ENCODE peak calls at places on chromosomes 3 and 15, in nine cellular contexts. One of them, this sample, is unnamed.

GRCh38 chr3:47394867-47395266 is 14.0 kb downstream of the PTPN23 start:
- DNase-seq in BJ: no peak
- DNase-seq in stimulated activated CD8-positive, alpha-beta memory T cell treated with anti-CD3 and anti-CD28 coated beads, Interleukin-4, amount 100 ng/mL, for 24 hours: no peak
- DNase-seq in GM20000: no peak
- DNase-seq in dorsolateral prefrontal cortex: no peak
- DNase-seq in islet precursor cell: peak; percentile 43
- DNase-seq in activated T-cell treated with anti-CD3 and anti-CD28 coated beads for 1 hour: no peak
- DNase-seq in left cardiac atrium: no peak
- DNase-seq in AG04450: no peak
- DNase-seq in this sample: no peak

GRCh38 chr3:60754617-60755016 is 496.6 kb downstream of the FHIT start:
- DNase-seq in BJ: peak; percentile 40
- DNase-seq in stimulated activated CD8-positive, alpha-beta memory T cell treated with anti-CD3 and anti-CD28 coated beads, Interleukin-4, amount 100 ng/mL, for 24 hours: no peak
- DNase-seq in GM20000: no peak
- DNase-seq in dorsolateral prefrontal cortex: no peak
- DNase-seq in islet precursor cell: no peak
- DNase-seq in activated T-cell treated with anti-CD3 and anti-CD28 coated beads for 1 hour: no peak
- DNase-seq in left cardiac atrium: no peak
- DNase-seq in AG04450: no peak
- DNase-seq in this sample: no peak

GRCh38 chr15:47717036-47717611 is at the start of gene SEMA6D:
- DNase-seq in BJ: peak; percentile 27
- DNase-seq in stimulated activated CD8-positive, alpha-beta memory T cell treated with anti-CD3 and anti-CD28 coated beads, Interleukin-4, amount 100 ng/mL, for 24 hours: no peak
- DNase-seq in GM20000: peak; percentile 25
- DNase-seq in dorsolateral prefrontal cortex: peak; percentile 79
- DNase-seq in islet precursor cell: peak; percentile 95
- DNase-seq in activated T-cell treated with anti-CD3 and anti-CD28 coated beads for 1 hour: no peak
- DNase-seq in left cardiac atrium: peak; percentile 85
- DNase-seq in AG04450: peak; percentile 54
- DNase-seq in this sample: peak; percentile 73

GRCh38 chr3:184616416-184616815 is 54.8 kb downstream of the EPHB3 start:
- DNase-seq in BJ: no peak
- DNase-seq in stimulated activated CD8-positive, alpha-beta memory T cell treated with anti-CD3 and anti-CD28 coated beads, Interleukin-4, amount 100 ng/mL, for 24 hours: no peak
- DNase-seq in GM20000: no peak
- DNase-seq in dorsolateral prefrontal cortex: no peak
- DNase-seq in islet precursor cell: peak; percentile 78
- DNase-seq in activated T-cell treated with anti-CD3 and anti-CD28 coated beads for 1 hour: no peak
- DNase-seq in left cardiac atrium: no peak
- DNase-seq in AG04450: no peak
- DNase-seq in this sample: no peak

GRCh38 chr3:17081520-17081919 is 196.8 kb downstream of the PLCL2 start:
- DNase-seq in BJ: no peak
- DNase-seq in stimulated activated CD8-positive, alpha-beta memory T cell treated with anti-CD3 and anti-CD28 coated beads, Interleukin-4, amount 100 ng/mL, for 24 hours: no peak
- DNase-seq in GM20000: no peak
- DNase-seq in dorsolateral prefrontal cortex: no peak
- DNase-seq in islet precursor cell: no peak
- DNase-seq in activated T-cell treated with anti-CD3 and anti-CD28 coated beads for 1 hour: no peak
- DNase-seq in left cardiac atrium: no peak
- DNase-seq in AG04450: no peak
- DNase-seq in this sample: no peak

GRCh38 chr3:121477589-121477988 is 68.2 kb downstream of the POLQ start:
- DNase-seq in BJ: peak; percentile 47
- DNase-seq in stimulated activated CD8-positive, alpha-beta memory T cell treated with anti-CD3 and anti-CD28 coated beads, Interleukin-4, amount 100 ng/mL, for 24 hours: no peak
- DNase-seq in GM20000: no peak
- DNase-seq in dorsolateral prefrontal cortex: no peak
- DNase-seq in islet precursor cell: peak; percentile 59
- DNase-seq in activated T-cell treated with anti-CD3 and anti-CD28 coated beads for 1 hour: no peak
- DNase-seq in left cardiac atrium: no peak
- DNase-seq in AG04450: peak; percentile 29
- DNase-seq in this sample: no peak

GRCh38 chr3:142705256-142705655 is 18.6 kb upstream of the TRPC1 start:
- DNase-seq in BJ: no peak
- DNase-seq in stimulated activated CD8-positive, alpha-beta memory T cell treated with anti-CD3 and anti-CD28 coated beads, Interleukin-4, amount 100 ng/mL, for 24 hours: no peak
- DNase-seq in GM20000: no peak
- DNase-seq in dorsolateral prefrontal cortex: no peak
- DNase-seq in islet precursor cell: no peak
- DNase-seq in activated T-cell treated with anti-CD3 and anti-CD28 coated beads for 1 hour: no peak
- DNase-seq in left cardiac atrium: no peak
- DNase-seq in AG04450: no peak
- DNase-seq in this sample: no peak

GRCh38 chr15:93479679-93480078 is 390.7 kb upstream of the RGMA start:
- DNase-seq in BJ: no peak
- DNase-seq in stimulated activated CD8-positive, alpha-beta memory T cell treated with anti-CD3 and anti-CD28 coated beads, Interleukin-4, amount 100 ng/mL, for 24 hours: no peak
- DNase-seq in GM20000: no peak
- DNase-seq in dorsolateral prefrontal cortex: no peak
- DNase-seq in islet precursor cell: no peak
- DNase-seq in activated T-cell treated with anti-CD3 and anti-CD28 coated beads for 1 hour: no peak
- DNase-seq in left cardiac atrium: no peak
- DNase-seq in AG04450: no peak
- DNase-seq in this sample: no peak

GRCh38 chr3:188948658-188949400 is 222.9 kb upstream of the TPRG1 start:
- DNase-seq in BJ: peak; percentile 41
- DNase-seq in stimulated activated CD8-positive, alpha-beta memory T cell treated with anti-CD3 and anti-CD28 coated beads, Interleukin-4, amount 100 ng/mL, for 24 hours: no peak
- DNase-seq in GM20000: no peak
- DNase-seq in dorsolateral prefrontal cortex: no peak
- DNase-seq in islet precursor cell: peak; percentile 69
- DNase-seq in activated T-cell treated with anti-CD3 and anti-CD28 coated beads for 1 hour: no peak
- DNase-seq in left cardiac atrium: peak; percentile 45
- DNase-seq in AG04450: peak; percentile 78
- DNase-seq in this sample: peak; percentile 97